ENCODE peak calls at places on chromosome 11, in ten cellular contexts. A, L, Z, G, W, E, B, C, F and N are unnamed samples.

GRCh38 chr11:85746640-85747039 is 60.6 kb upstream of the CCDC89 start:
- DNase-seq in A (no peak), L (no peak), Z (peak; percentile 35), G (no peak), W (no peak), E (no peak), B (no peak), C (no peak), F (no peak), N (peak; percentile 41)

GRCh38 chr11:61541568-61541967 is 33.0 kb downstream of the LRRC10B start:
- DNase-seq in A (no peak), L (no peak), Z (peak; percentile 38), G (no peak), W (no peak), E (no peak), B (peak; percentile 47), C (no peak), F (no peak), N (peak; percentile 59)

GRCh38 chr11:17277024-17277584 is 565 bp downstream of the NUCB2 start:
- DNase-seq in A (peak; percentile 83), L (no peak), Z (peak; percentile 55), G (no peak), W (peak; percentile 50), E (no peak), B (peak; percentile 87), C (no peak), F (no peak), N (peak; percentile 40)

GRCh38 chr11:11978792-11979486 is 29.5 kb downstream of the DKK3 start:
- DNase-seq in A (peak; percentile 88), L (peak; percentile 29), Z (peak; percentile 93), G (no peak), W (peak; percentile 95), E (peak; percentile 92), B (no peak), C (no peak), F (no peak), N (peak; percentile 65)

GRCh38 chr11:19753451-19754041 is 40.9 kb downstream of the NAV2 start:
- DNase-seq in A (no peak), L (no peak), Z (peak; percentile 38), G (no peak), W (no peak), E (no peak), B (no peak), C (no peak), F (no peak), N (no peak)

GRCh38 chr11:13767461-13767860 is 99.0 kb downstream of the FAR1 start:
- DNase-seq in A (no peak), L (no peak), Z (no peak), G (no peak), W (no peak), E (no peak), B (no peak), C (no peak), F (no peak), N (no peak)

GRCh38 chr11:58057481-58057880 is 26.7 kb downstream of the OR6Q1 start:
- DNase-seq in A (no peak), L (no peak), Z (peak; percentile 58), G (no peak), W (no peak), E (no peak), B (no peak), C (no peak), F (peak; percentile 42), N (no peak)

GRCh38 chr11:60785806-60786361 is 751 bp downstream of the MS4A10 start:
- DNase-seq in A (no peak), L (no peak), Z (peak; percentile 8), G (no peak), W (peak; percentile 46), E (no peak), B (no peak), C (no peak), F (no peak), N (no peak)

GRCh38 chr11:69567951-69568808 is 72.8 kb upstream of the CCND1 start:
- DNase-seq in A (peak; percentile 55), L (no peak), Z (peak; percentile 42), G (no peak), W (peak; percentile 14), E (no peak), B (no peak), C (no peak), F (no peak), N (no peak)

DNA sequence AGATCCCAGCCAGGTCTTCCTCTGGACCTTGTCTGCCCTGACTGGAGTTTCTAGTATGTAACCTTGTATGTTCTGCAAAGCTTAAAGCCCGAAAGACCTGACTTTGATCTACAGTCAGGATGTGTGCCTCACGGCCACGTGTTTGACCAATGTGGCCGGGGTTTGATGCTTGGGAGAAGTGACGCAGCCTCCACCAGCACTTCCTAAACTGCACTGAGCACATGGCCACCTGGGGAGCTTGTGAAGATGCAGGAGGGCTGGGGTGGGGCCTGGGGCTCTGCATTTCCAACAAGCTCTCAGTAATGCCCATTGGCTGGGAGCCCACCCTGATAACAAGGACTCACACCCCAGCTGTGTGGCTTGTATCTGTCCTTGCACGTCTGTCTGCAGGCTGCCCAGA is 53.2 kb downstream of the NAT10 start:
- DNase-seq in A (no peak), L (no peak), Z (no peak), G (no peak), W (no peak), E (no peak), B (no peak), C (no peak), F (no peak), N (no peak)
- TF ChIP-seq CTCF in A (no peak), L (no peak), Z (no peak), G (no peak), W (no peak), E (no peak), B (no peak), C (no peak), F (no peak), N (no peak)

GRCh38 chr11:45045692-45046471 is 95.2 kb upstream of the TP53I11 start:
- DNase-seq in A (no peak), L (peak; percentile 28), Z (peak; percentile 72), G (peak; percentile 82), W (peak; percentile 75), E (no peak), B (peak; percentile 79), C (no peak), F (no peak), N (peak; percentile 78)
- TF ChIP-seq CTCF in A (no peak), L (no peak), Z (no peak), G (no peak), W (no peak), E (no peak), B (no peak), C (no peak), F (no peak), N (no peak)

DNA sequence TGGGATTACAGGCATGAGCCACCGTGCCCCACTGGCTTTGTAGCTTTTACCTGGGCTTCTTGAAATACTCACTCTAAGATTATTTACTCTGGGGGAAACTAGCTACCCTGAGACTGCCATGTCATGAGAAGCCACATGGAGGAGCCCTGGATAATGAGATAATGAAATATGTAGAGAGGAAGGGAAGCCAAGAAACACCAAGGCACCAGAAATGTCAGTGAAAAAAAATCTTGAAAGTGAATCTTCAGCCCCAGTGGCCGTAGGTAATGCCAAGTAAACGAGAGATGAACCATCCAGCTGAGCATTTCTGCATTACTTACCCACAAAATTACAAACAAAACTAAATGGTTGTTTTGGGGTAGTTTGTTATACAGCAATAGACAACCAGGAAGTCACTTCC is 125.6 kb downstream of the APIP start:
- DNase-seq in A (no peak), L (no peak), Z (no peak), G (no peak), W (no peak), E (no peak), B (peak; percentile 8), C (no peak), F (no peak), N (peak; percentile 10)
- TF ChIP-seq CTCF in A (no peak), L (peak; percentile 28), Z (peak; percentile 15), G (no peak), W (peak; percentile 20), E (no peak), B (peak; percentile 20), C (peak; percentile 14), F (no peak), N (no peak)

DNA sequence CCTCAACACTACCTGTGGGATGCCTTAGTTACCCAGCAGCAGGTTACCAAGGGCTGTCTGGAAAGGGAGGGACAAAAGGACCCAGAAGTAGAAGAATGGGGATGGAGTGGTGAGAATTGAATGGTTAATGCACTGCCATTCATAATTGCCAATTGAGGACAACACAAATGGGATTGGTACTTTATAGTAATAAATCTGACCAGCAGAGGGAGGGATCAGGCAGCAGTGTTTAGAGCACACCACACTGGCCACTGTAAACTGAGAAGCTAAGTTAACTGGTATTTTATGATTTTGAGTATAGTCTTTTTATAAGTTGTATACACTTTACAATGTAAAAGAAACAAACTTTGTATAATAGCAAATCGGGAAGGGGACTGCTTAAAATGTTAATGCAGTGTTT is 10.7 kb downstream of the TBRG1 start:
- DNase-seq in A (no peak), L (no peak), Z (no peak), G (no peak), W (peak; percentile 30), E (no peak), B (no peak), C (no peak), F (no peak), N (peak; percentile 13)
- TF ChIP-seq CTCF in A (no peak), L (no peak), Z (peak; percentile 33), G (no peak), W (peak; percentile 40), E (no peak), B (no peak), C (peak; percentile 46), F (peak; percentile 51), N (no peak)

GRCh38 chr11:8209208-8209807 is 40.5 kb upstream of the RIC3 start:
- DNase-seq in A (no peak), L (no peak), Z (no peak), G (no peak), W (no peak), E (peak; percentile 80), B (peak; percentile 35), C (no peak), F (no peak), N (no peak)
- TF ChIP-seq CTCF in A (peak; percentile 21), L (no peak), Z (peak; percentile 20), G (no peak), W (peak; percentile 25), E (peak; percentile 58), B (peak; percentile 63), C (peak; percentile 51), F (peak; percentile 22), N (peak; percentile 36)

GRCh38 chr11:110098645-110099044 is 5.5 kb downstream of the ZC3H12C start:
- DNase-seq in A (no peak), L (no peak), Z (no peak), G (no peak), W (no peak), E (no peak), B (no peak), C (no peak), F (no peak), N (no peak)
- TF ChIP-seq CTCF in A (no peak), L (no peak), Z (no peak), G (no peak), W (no peak), E (no peak), B (no peak), C (no peak), F (no peak), N (no peak)